ENCODE peak calls at places on chromosomes 3 and 15, in five cellular contexts. J, D, B, Q and T are unnamed samples.
A peak's percentile ranks its signal among the peaks of the same experiment; 100 is the strongest.

GRCh38 chr15:23532019-23532418 is 33.5 kb upstream of the MKRN3 start:
- DNase-seq in J (no peak), D (no peak), Q (no peak), B (peak; percentile 1), T (no peak)

GRCh38 chr3:51712511-51712931 is 5.7 kb downstream of the GRM2 start:
- DNase-seq in Q (no peak), D (no peak), B (no peak), J (no peak), T (no peak)

GRCh38 chr15:85865070-85865684 is 70.5 kb upstream of the KLHL25 start:
- DNase-seq in D (peak; percentile 44), B (peak; percentile 48), J (no peak), Q (peak; percentile 50), T (no peak)

GRCh38 chr3:37741644-37742043 is 120.0 kb upstream of the CTDSPL start:
- DNase-seq in Q (no peak), D (no peak), J (peak; percentile 78), B (peak; percentile 32), T (no peak)

GRCh38 chr15:89105147-89105546 is 16.9 kb downstream of the ABHD2 start:
- DNase-seq in J (no peak), B (peak; percentile 96), Q (no peak), D (no peak), T (no peak)

GRCh38 chr15:48861813-48862431 is 16.0 kb upstream of the EID1 start:
- DNase-seq in D (peak; percentile 59), B (peak; percentile 85), Q (peak; percentile 32), J (no peak), T (no peak)

GRCh38 chr15:90039996-90040395 is 38.9 kb downstream of the ZNF710 start:
- DNase-seq in J (peak; percentile 74), D (no peak), B (no peak), Q (no peak), T (no peak)

GRCh38 chr3:16884748-16885587 is at the start of gene PLCL2:
- DNase-seq in B (peak; percentile 42), J (peak; percentile 93), Q (peak; percentile 33), D (peak; percentile 80), T (peak; percentile 69)

GRCh38 chr3:17301271-17301670 is 416.5 kb downstream of the PLCL2 start:
- DNase-seq in J (no peak), B (peak; percentile 4), D (no peak), Q (no peak), T (no peak)

GRCh38 chr3:127438951-127439350 is 151.1 kb upstream of the PRR20G start:
- DNase-seq in Q (no peak), J (peak; percentile 37), D (no peak), B (no peak), T (peak; percentile 34)

GRCh38 chr3:129314757-129315385 is 36.2 kb downstream of the HMCES start:
- DNase-seq in Q (peak; percentile 88), J (peak; percentile 91), B (peak; percentile 93), D (peak; percentile 89), T (peak; percentile 93)

GRCh38 chr3:43582876-43583275 is 38.9 kb downstream of the ANO10 start:
- DNase-seq in D (no peak), Q (no peak), B (no peak), J (no peak), T (no peak)

GRCh38 chr3:122564155-122564912 is at the start of the genes DTX3L and PARP9:
- DNase-seq in J (peak; percentile 96), Q (peak; percentile 31), D (peak; percentile 83), B (peak; percentile 72), T (peak; percentile 75)

GRCh38 chr15:94265009-94265408 is 33.6 kb downstream of the MCTP2 start:
- DNase-seq in D (no peak), J (no peak), B (peak; percentile 61), Q (no peak), T (no peak)

GRCh38 chr3:152104847-152105415 is 163.8 kb upstream of the MBNL1 start:
- DNase-seq in Q (no peak), B (no peak), D (no peak), J (no peak), T (no peak)

GRCh38 chr3:123330441-123330991 is 118.4 kb downstream of the ADCY5 start:
- DNase-seq in Q (no peak), B (no peak), D (no peak), J (peak; percentile 63), T (no peak)

DNA sequence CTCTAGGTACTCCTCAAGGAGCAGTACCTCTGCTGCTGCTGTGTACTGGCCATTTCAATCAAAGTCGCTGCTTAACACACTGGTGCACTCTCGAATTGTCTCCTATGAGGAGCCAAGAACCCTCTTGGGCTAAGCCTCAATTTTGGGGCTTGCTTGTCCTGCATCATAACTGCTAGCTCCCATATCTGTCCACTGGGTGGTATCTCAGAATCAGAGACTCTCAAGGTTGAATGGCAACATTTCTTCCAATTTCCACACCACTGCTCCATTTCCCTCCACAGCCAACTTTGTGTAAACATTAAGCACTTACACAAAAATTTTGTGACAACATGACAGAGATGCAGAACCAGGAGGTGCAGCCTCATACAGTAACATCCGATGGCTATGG is 82.4 kb downstream of the XXYLT1 start:
- DNase-seq in D (no peak), J (no peak), B (peak; percentile 40), Q (no peak), T (no peak)
- TF ChIP-seq CTCF in D (no peak), J (no peak), B (peak; percentile 29), Q (no peak), T (no peak)

GRCh38 chr3:138265745-138266144 is 63.9 kb downstream of the NME9 start:
- DNase-seq in D (no peak), B (no peak), Q (no peak), J (no peak), T (no peak)

GRCh38 chr3:138260636-138261035 is 69.0 kb downstream of the NME9 start:
- DNase-seq in Q (no peak), D (no peak), B (no peak), J (no peak), T (no peak)

GRCh38 chr3:138267083-138267482 is 62.6 kb downstream of the NME9 start:
- DNase-seq in J (no peak), Q (no peak), D (no peak), B (no peak), T (no peak)

GRCh38 chr3:138259126-138259525 is 70.5 kb downstream of the NME9 start:
- DNase-seq in B (no peak), J (no peak), Q (no peak), D (no peak), T (no peak)

GRCh38 chr3:138263104-138263503 is 66.5 kb downstream of the NME9 start:
- DNase-seq in B (no peak), J (no peak), D (no peak), Q (no peak), T (no peak)
- TF ChIP-seq CTCF in B (no peak), J (no peak), D (no peak), Q (no peak), T (no peak)

GRCh38 chr3:5806192-5806591 is 618.7 kb downstream of the EDEM1 start:
- DNase-seq in J (no peak), Q (no peak), B (no peak), D (no peak), T (no peak)
- TF ChIP-seq CTCF in J (no peak), Q (peak; percentile 55), B (no peak), D (no peak), T (peak; percentile 65)

DNA sequence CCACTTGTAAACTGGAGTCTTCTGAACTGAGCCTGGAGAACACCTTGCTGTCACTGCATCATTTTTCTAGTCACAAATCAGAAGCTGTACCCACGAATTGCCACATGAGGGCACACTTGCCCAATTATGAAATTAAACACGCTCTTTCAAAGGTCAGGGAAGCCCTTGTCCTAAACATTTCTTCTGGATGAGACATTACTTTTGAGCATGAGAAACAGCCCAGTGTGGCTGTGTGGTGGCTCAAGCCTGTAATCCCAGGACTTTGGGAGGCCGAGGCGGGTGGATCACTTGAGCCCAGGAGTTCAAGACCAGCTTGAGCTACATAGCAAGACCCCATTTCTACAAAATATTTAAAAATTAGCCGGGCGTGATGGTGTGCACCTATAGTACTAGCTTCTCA is 27.5 kb upstream of the CFAP161 start:
- DNase-seq in Q (peak; percentile 51), B (peak; percentile 90), J (no peak), D (peak; percentile 69), T (no peak)
- TF ChIP-seq CTCF in Q (peak; percentile 83), B (peak; percentile 84), J (peak; percentile 76), D (peak; percentile 72), T (peak; percentile 83)

DNA sequence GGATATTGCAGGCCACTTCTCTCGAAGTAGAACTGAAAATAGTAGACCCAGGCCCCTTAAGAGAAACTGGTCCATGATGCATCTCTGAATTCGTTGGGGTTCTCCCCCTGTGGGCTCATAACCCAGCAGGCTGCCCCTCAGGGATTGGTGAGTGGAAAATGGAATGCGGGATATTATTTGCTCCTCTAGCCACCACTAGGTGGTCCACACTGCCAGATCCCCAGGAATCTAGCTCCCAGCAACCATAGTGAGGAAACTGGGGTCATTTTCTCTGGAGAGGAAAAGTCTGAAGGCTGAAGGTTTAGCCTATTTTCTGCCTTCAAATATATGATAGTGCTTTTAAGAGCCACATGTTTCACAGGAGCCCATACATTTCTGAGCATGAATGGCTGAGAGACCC is 6.7 kb downstream of the CX3CR1 start:
- DNase-seq in J (no peak), Q (no peak), B (no peak), D (no peak), T (no peak)
- TF ChIP-seq CTCF in J (no peak), Q (no peak), B (peak; percentile 19), D (no peak), T (peak; percentile 52)

DNA sequence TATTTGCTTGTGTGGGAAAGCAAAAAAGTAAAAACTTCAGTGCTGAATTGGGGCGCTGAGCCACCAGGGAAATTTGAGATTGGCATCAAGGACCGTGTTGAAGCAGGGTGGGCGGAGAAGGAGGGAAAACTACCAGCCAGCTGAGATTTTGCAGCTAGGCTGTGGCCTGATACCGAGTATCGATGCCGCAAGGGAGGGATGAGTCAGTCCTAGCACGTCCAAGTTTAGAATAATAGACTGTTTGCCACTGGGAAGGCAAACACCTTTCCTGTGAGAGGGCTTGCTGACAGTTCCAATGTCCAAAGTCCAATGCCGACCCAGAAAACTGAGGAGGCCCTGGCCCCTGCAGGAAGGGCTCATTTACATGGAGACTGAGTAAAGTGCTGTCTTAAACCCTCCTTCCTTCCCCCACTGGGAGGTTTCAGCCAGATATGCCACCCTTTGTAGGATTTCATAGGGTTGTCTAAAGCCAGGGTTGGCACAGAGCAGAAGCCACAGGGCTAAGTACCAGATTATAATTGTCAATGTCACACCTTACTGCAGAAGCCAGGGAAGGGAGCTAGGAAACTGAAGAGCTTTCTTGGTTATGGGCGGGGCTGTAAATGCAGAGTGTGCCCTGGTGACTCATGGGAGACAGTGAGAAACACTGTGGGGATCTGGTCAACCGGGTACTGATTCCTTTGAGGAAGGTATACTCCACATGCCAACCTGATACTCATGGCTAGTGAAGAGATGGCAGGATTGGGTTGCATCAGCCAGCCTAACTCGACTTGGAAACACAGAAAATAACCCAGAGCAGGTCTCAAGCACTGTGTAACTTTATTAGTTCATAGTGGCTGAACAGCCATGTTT is 28.4 kb upstream of the PIK3CB start:
- DNase-seq in B (peak; percentile 74), J (peak; percentile 43), D (no peak), Q (no peak), T (no peak)
- TF ChIP-seq CTCF in B (no peak), J (no peak), D (no peak), Q (no peak), T (no peak)